ENCODE peak calls at places on chromosomes 7 and 10, in four cellular contexts. H, X, Y and A are unnamed samples.
A peak's percentile ranks its signal among the peaks of the same experiment; 100 is the strongest.

GRCh38 chr10:119677904-119678755 is 26.9 kb downstream of the BAG3 start:
- DNase-seq in X (no peak), H (no peak), Y (no peak), A (no peak)

GRCh38 chr10:114350751-114351150 is 53.6 kb downstream of the AFAP1L2 start:
- DNase-seq in X (no peak), H (no peak), Y (no peak), A (no peak)

GRCh38 chr7:95684037-95684436 is 87.7 kb upstream of the PDK4 start:
- DNase-seq in H (no peak), X (no peak), Y (no peak), A (peak; percentile 58)

GRCh38 chr7:5607958-5608656 is 173.4 kb downstream of the RNF216 start:
- DNase-seq in H (no peak), Y (no peak), X (no peak), A (no peak)

GRCh38 chr10:124906551-124907001 is 35.3 kb upstream of the ZRANB1 start:
- DNase-seq in Y (no peak), H (no peak), X (no peak), A (no peak)

GRCh38 chr10:115092555-115093285 is 445 bp upstream of the ATRNL1 start:
- DNase-seq in Y (peak; percentile 21), X (peak; percentile 3), H (no peak), A (no peak)

GRCh38 chr10:126058507-126058906 is 162.1 kb downstream of the FANK1 start:
- DNase-seq in X (no peak), Y (no peak), H (no peak), A (no peak)

GRCh38 chr10:34612446-34612845 is 202.7 kb downstream of the PARD3 start:
- DNase-seq in X (no peak), H (no peak), Y (no peak), A (no peak)

GRCh38 chr7:33220231-33220630 is 90.9 kb downstream of the BBS9 start:
- DNase-seq in X (no peak), H (no peak), Y (no peak), A (no peak)

GRCh38 chr10:100986952-100987684 is at the start of the genes MRPL43 and TWNK:
- DNase-seq in Y (peak; percentile 77), X (peak; percentile 84), H (peak; percentile 81), A (peak; percentile 91)

GRCh38 chr7:44380831-44381493 is 55.6 kb upstream of the CAMK2B start:
- DNase-seq in X (no peak), H (no peak), Y (no peak), A (no peak)

GRCh38 chr10:128058106-128058745 is 68.0 kb downstream of the MKI67 start:
- DNase-seq in X (no peak), Y (no peak), H (no peak), A (no peak)

GRCh38 chr10:77286851-77287250 is 350.8 kb downstream of the KCNMA1 start:
- DNase-seq in H (no peak), X (no peak), Y (no peak), A (no peak)

GRCh38 chr10:77837248-77837924 is 89.2 kb downstream of the DLG5 start:
- DNase-seq in Y (peak; percentile 66), H (peak; percentile 59), X (peak; percentile 75), A (peak; percentile 76)

GRCh38 chr10:78190051-78190450 is 156.4 kb downstream of the RPS24 start:
- DNase-seq in Y (no peak), X (no peak), H (no peak), A (no peak)

GRCh38 chr10:43965033-43965917 is 316.6 kb upstream of the ZNF32 start:
- DNase-seq in Y (no peak), H (no peak), X (no peak), A (no peak)

GRCh38 chr7:95594185-95594584 is 2.1 kb downstream of the PDK4 start:
- DNase-seq in X (no peak), H (no peak), Y (no peak), A (no peak)

GRCh38 chr7:134298902-134299683 is 17.6 kb downstream of the SLC35B4 start:
- DNase-seq in H (no peak), Y (no peak), X (no peak), A (peak; percentile 93)

GRCh38 chr7:152076324-152076821 is 50.9 kb downstream of the GALNT11 start:
- DNase-seq in H (no peak), Y (no peak), X (peak; percentile 2), A (peak; percentile 41)

GRCh38 chr10:3625959-3626751 is 158.9 kb downstream of the KLF6 start:
- DNase-seq in Y (no peak), X (no peak), H (no peak), A (no peak)

GRCh38 chr7:47535033-47535703 is 46.7 kb downstream of the TNS3 start:
- DNase-seq in X (no peak), Y (no peak), H (no peak), A (peak; percentile 36)

GRCh38 chr10:5975641-5976473 is 1.5 kb downstream of the IL15RA start:
- DNase-seq in H (peak; percentile 15), X (peak; percentile 64), Y (peak; percentile 64), A (peak; percentile 62)

GRCh38 chr10:15473401-15473777 is 102.3 kb upstream of the FAM171A1 start:
- DNase-seq in X (no peak), H (no peak), Y (no peak), A (no peak)

GRCh38 chr7:99193527-99194214 is 14.2 kb downstream of the KPNA7 start:
- DNase-seq in Y (no peak), H (no peak), X (no peak), A (no peak)

GRCh38 chr10:14880201-14880600 is 1.5 kb downstream of the SUV39H2 start:
- DNase-seq in X (no peak), Y (no peak), H (no peak), A (no peak)

GRCh38 chr7:15891151-15891842 is 204.8 kb upstream of the MEOX2 start:
- DNase-seq in H (no peak), X (no peak), Y (no peak), A (no peak)

GRCh38 chr10:106956216-106956915 is 208.1 kb downstream of the SORCS1 start:
- DNase-seq in X (no peak), H (no peak), Y (no peak), A (no peak)

GRCh38 chr7:900331-901040 is 24.1 kb downstream of the GET4 start:
- DNase-seq in Y (no peak), H (no peak), X (no peak), A (no peak)

GRCh38 chr10:99927719-99928280 is 81.9 kb downstream of the DNMBP start:
- DNase-seq in Y (no peak), X (no peak), H (no peak), A (no peak)

GRCh38 chr7:150332852-150333635 is 8.4 kb downstream of the RARRES2 start:
- DNase-seq in Y (no peak), X (no peak), H (no peak), A (no peak)

GRCh38 chr7:112538859-112539258 is 58.1 kb downstream of the LSMEM1 start:
- DNase-seq in H (no peak), Y (no peak), X (no peak), A (no peak)

GRCh38 chr10:124657806-124658205 is 86.4 kb downstream of the FAM53B start:
- DNase-seq in Y (no peak), X (peak; percentile 77), H (peak; percentile 47), A (peak; percentile 53)